ENCODE peak calls at places on chromosome 18, in six cellular contexts. I is CD4-positive, CD25-positive, alpha-beta regulatory T cell; T is GM19239; S is cardiac muscle cell; W is naive B cell; Y is WTC11. L is an unnamed sample.

GRCh38 chr18:63107931-63108330 is 211.6 kb downstream of the BCL2 start:
- DNase-seq in I (no peak), T (no peak), S (no peak), W (no peak), Y (no peak), L (no peak)

GRCh38 chr18:44911773-44912172 is 231.1 kb downstream of the SETBP1 start:
- DNase-seq in I (no peak), T (no peak), S (no peak), W (no peak), Y (no peak), L (no peak)

GRCh38 chr18:53458266-53458665 is 766.2 kb downstream of the MBD2 start:
- DNase-seq in I (no peak), T (no peak), S (no peak), W (no peak), Y (no peak), L (no peak)

GRCh38 chr18:36744261-36744876 is 84.4 kb downstream of the TPGS2 start:
- DNase-seq in I (no peak), T (no peak), S (no peak), W (no peak), Y (no peak), L (no peak)

GRCh38 chr18:59665057-59666007 is 31.9 kb downstream of the CCBE1 start:
- DNase-seq in I (no peak), T (no peak), S (no peak), W (no peak), Y (no peak), L (no peak)

GRCh38 chr18:49768051-49768391 is 45.3 kb downstream of the ACAA2 start:
- DNase-seq in I (peak), T (no peak), S (peak), W (no peak), Y (peak), L (no peak)

GRCh38 chr18:42536442-42536841 is 579.0 kb downstream of the RIT2 start:
- DNase-seq in I (no peak), T (no peak), S (no peak), W (no peak), Y (no peak), L (no peak)

GRCh38 chr18:13378150-13378549 is 159.6 kb downstream of the LDLRAD4 start:
- DNase-seq in I (peak), T (no peak), S (no peak), W (no peak), Y (no peak), L (no peak)

GRCh38 chr18:26252411-26252810 is 26.2 kb downstream of the TAF4B start:
- DNase-seq in I (no peak), T (no peak), S (no peak), W (no peak), Y (no peak), L (no peak)

GRCh38 chr18:57956495-57956894 is 87.5 kb upstream of the NEDD4L start:
- DNase-seq in I (no peak), T (no peak), S (no peak), W (no peak), Y (no peak), L (no peak)

GRCh38 chr18:72427721-72428120 is 116.4 kb downstream of the CBLN2 start:
- DNase-seq in I (no peak), T (no peak), S (no peak), W (no peak), Y (no peak), L (no peak)

GRCh38 chr18:25305584-25305983 is 46.4 kb downstream of the ZNF521 start:
- DNase-seq in I (no peak), T (no peak), S (no peak), W (no peak), Y (no peak), L (no peak)

GRCh38 chr18:6170604-6171003 is 244.1 kb downstream of the L3MBTL4 start:
- DNase-seq in I (no peak), T (no peak), S (no peak), W (no peak), Y (no peak), L (no peak)

GRCh38 chr18:69680128-69680527 is 267.5 kb downstream of the CD226 start:
- DNase-seq in I (no peak), T (no peak), S (no peak), W (no peak), Y (no peak), L (no peak)

GRCh38 chr18:48627216-48627615 is 88.4 kb downstream of the CTIF start:
- DNase-seq in I (no peak), T (no peak), S (no peak), W (no peak), Y (no peak), L (no peak)

GRCh38 chr18:33113421-33113820 is 327.1 kb downstream of the CCDC178 start:
- DNase-seq in I (no peak), T (no peak), S (no peak), W (no peak), Y (no peak), L (no peak)

GRCh38 chr18:4096501-4096900 is 358.6 kb downstream of the DLGAP1 start:
- DNase-seq in I (no peak), T (no peak), S (no peak), W (no peak), Y (no peak), L (no peak)

GRCh38 chr18:73531601-73532000 is 616.0 kb downstream of the FBXO15 start:
- DNase-seq in I (no peak), T (no peak), S (no peak), W (no peak), Y (no peak), L (no peak)

GRCh38 chr18:1048048-1048447 is 143.4 kb downstream of the ADCYAP1 start:
- DNase-seq in I (no peak), T (no peak), S (no peak), W (no peak), Y (no peak), L (no peak)

GRCh38 chr18:69383191-69383590 is 17.5 kb upstream of the DOK6 start:
- DNase-seq in I (no peak), T (no peak), S (no peak), W (no peak), Y (no peak), L (no peak)

GRCh38 chr18:36389811-36390581 is 92.5 kb downstream of the FHOD3 start:
- DNase-seq in I (no peak), T (no peak), S (peak), W (no peak), Y (no peak), L (no peak)

GRCh38 chr18:51212606-51213005 is 15.1 kb upstream of the MEX3C start:
- DNase-seq in I (no peak), T (no peak), S (no peak), W (no peak), Y (no peak), L (no peak)

GRCh38 chr18:79760348-79760747 is 37.4 kb upstream of the KCNG2 start:
- DNase-seq in I (no peak), T (no peak), S (no peak), W (no peak), Y (no peak), L (no peak)

GRCh38 chr18:9814431-9814830 is 71.3 kb upstream of the TXNDC2 start:
- DNase-seq in I (no peak), T (no peak), S (no peak), W (no peak), Y (no peak), L (no peak)

GRCh38 chr18:58080516-58080915 is 36.5 kb downstream of the NEDD4L start:
- DNase-seq in I (no peak), T (no peak), S (no peak), W (no peak), Y (no peak), L (no peak)

GRCh38 chr18:3118195-3119010 is 101.4 kb downstream of the MYOM1 start:
- DNase-seq in I (no peak), T (no peak), S (no peak), W (no peak), Y (no peak), L (no peak)

GRCh38 chr18:5197461-5197860 is 404 bp upstream of the AKAIN1 start:
- DNase-seq in I (no peak), T (no peak), S (no peak), W (no peak), Y (no peak), L (no peak)

GRCh38 chr18:51068111-51068510 is 38.1 kb downstream of the SMAD4 start:
- DNase-seq in I (no peak), T (no peak), S (no peak), W (no peak), Y (no peak), L (no peak)

GRCh38 chr18:70621710-70622109 is 332.9 kb downstream of the SOCS6 start:
- DNase-seq in I (peak), T (no peak), S (no peak), W (no peak), Y (no peak), L (no peak)

GRCh38 chr18:445090-445489 is 55.4 kb downstream of the COLEC12 start:
- DNase-seq in I (no peak), T (no peak), S (no peak), W (no peak), Y (no peak), L (no peak)

GRCh38 chr18:58766164-58766563 is 94.9 kb downstream of the MALT1 start:
- DNase-seq in I (no peak), T (no peak), S (no peak), W (no peak), Y (no peak), L (no peak)

GRCh38 chr18:12431561-12431960 is 23.8 kb downstream of the PRELID3A start:
- DNase-seq in I (no peak), T (no peak), S (no peak), W (no peak), Y (no peak), L (no peak)

GRCh38 chr18:62030091-62030985 is 137.5 kb upstream of the RNF152 start:
- DNase-seq in I (no peak), T (no peak), S (no peak), W (no peak), Y (no peak), L (no peak)

GRCh38 chr18:65751145-65752085 is 603 bp downstream of the CDH7 start:
- DNase-seq in I (no peak), T (no peak), S (peak), W (no peak), Y (peak), L (no peak)

GRCh38 chr18:79396431-79397287 is 929 bp downstream of the NFATC1 start:
- DNase-seq in I (peak), T (no peak), S (peak), W (peak), Y (peak), L (no peak)

GRCh38 chr18:62384610-62385097 is 59.5 kb downstream of the TNFRSF11A start:
- DNase-seq in I (no peak), T (no peak), S (no peak), W (no peak), Y (peak), L (no peak)

GRCh38 chr18:54260376-54261072 is 8.8 kb upstream of the POLI start:
- DNase-seq in I (peak), T (no peak), S (no peak), W (no peak), Y (no peak), L (no peak)

GRCh38 chr18:79519751-79520472 is 124.2 kb downstream of the NFATC1 start:
- DNase-seq in I (peak), T (no peak), S (peak), W (peak), Y (no peak), L (no peak)

L was measured in GM12891.